ENCODE peak calls at places on chromosomes 1 and 21, in four cellular contexts. D is DND-41, K is HTR-8/SVneo, T is AG04450. F is an unnamed sample.

GRCh38 chr1:156383023-156383422 is 14.0 kb downstream of the RHBG start:
- DNase-seq in D (peak), K (peak), T (no peak), F (peak)

GRCh38 chr21:35215870-35216269 is 166.8 kb upstream of the RUNX1 start:
- DNase-seq in D (no peak), K (no peak), T (no peak), F (no peak)

GRCh38 chr1:40032240-40032891 is 8.2 kb upstream of the CAP1 start:
- DNase-seq in D (peak), K (peak), T (no peak), F (peak)

GRCh38 chr1:112973788-112974187 is 17.8 kb upstream of the SLC16A1 start:
- DNase-seq in D (no peak), K (no peak), T (no peak), F (no peak)

GRCh38 chr1:113993766-113994165 is 14.5 kb downstream of the OLFML3 start:
- DNase-seq in D (no peak), K (no peak), T (no peak), F (no peak)

GRCh38 chr1:84037758-84038611 is 39.1 kb upstream of the TTLL7 start:
- DNase-seq in D (no peak), K (no peak), T (no peak), F (peak)

GRCh38 chr1:166975361-166976129 is at the start of gene ILDR2:
- DNase-seq in D (peak), K (no peak), T (no peak), F (no peak)

GRCh38 chr1:206012086-206012859 is 9.1 kb upstream of the RAB7B start:
- DNase-seq in D (peak), K (no peak), T (no peak), F (no peak)

GRCh38 chr1:236280438-236281285 is 1.1 kb downstream of the ERO1B start:
- DNase-seq in D (peak), K (peak), T (no peak), F (no peak)

GRCh38 chr1:238205045-238205662 is 314.4 kb upstream of the ZP4 start:
- DNase-seq in D (no peak), K (no peak), T (no peak), F (no peak)

GRCh38 chr21:46294647-46295176 is 8.6 kb downstream of the YBEY start:
- DNase-seq in D (no peak), K (no peak), T (peak), F (no peak)

GRCh38 chr1:223843934-223844333 is 1.8 kb downstream of the TP53BP2 start:
- DNase-seq in D (no peak), K (no peak), T (no peak), F (no peak)

GRCh38 chr21:42763578-42764442 is 110.4 kb downstream of the PDE9A start:
- DNase-seq in D (no peak), K (no peak), T (no peak), F (no peak)

GRCh38 chr1:117049857-117050256 is 10.3 kb upstream of the TTF2 start:
- DNase-seq in D (no peak), K (no peak), T (no peak), F (no peak)

GRCh38 chr1:1833456-1833855 is 55.2 kb upstream of the NADK start:
- DNase-seq in D (no peak), K (no peak), T (no peak), F (no peak)

GRCh38 chr21:14070049-14070893 is 140.5 kb downstream of the LIPI start:
- DNase-seq in D (no peak), K (no peak), T (no peak), F (no peak)

GRCh38 chr1:182610606-182611194 is 6.5 kb upstream of the RGS16 start:
- DNase-seq in D (no peak), K (no peak), T (no peak), F (no peak)

GRCh38 chr21:34670220-34670961 is 1.6 kb downstream of the CLIC6 start:
- DNase-seq in D (no peak), K (no peak), T (no peak), F (no peak)

GRCh38 chr1:83787246-83787998 is 211.5 kb downstream of the TTLL7 start:
- DNase-seq in D (no peak), K (no peak), T (no peak), F (no peak)

GRCh38 chr1:19395678-19396192 is 83.6 kb downstream of the SLC66A1 start:
- DNase-seq in D (no peak), K (peak), T (no peak), F (no peak)

GRCh38 chr1:235525314-235525713 is 21.1 kb upstream of the B3GALNT2 start:
- DNase-seq in D (no peak), K (no peak), T (no peak), F (no peak)

GRCh38 chr1:204885288-204885711 is 14.6 kb downstream of the NFASC start:
- DNase-seq in D (no peak), K (no peak), T (no peak), F (no peak)

GRCh38 chr1:229028987-229029550 is 241.8 kb upstream of the RAB4A start:
- DNase-seq in D (no peak), K (no peak), T (no peak), F (no peak)